ENCODE peak calls at places on chromosomes 6 and 20, in eight cellular contexts. Y, T, A, V, Z, M, H and B are unnamed samples.

GRCh38 chr6:6604015-6604414 is 15.5 kb downstream of the LY86 start:
- DNase-seq in Z (no peak), Y (no peak), V (no peak), M (no peak), A (no peak), H (no peak), T (no peak), B (no peak)

GRCh38 chr6:122789862-122790739 is 1.0 kb downstream of the SMPDL3A start:
- DNase-seq in Y (no peak), H (peak; percentile 17), A (no peak), V (peak; percentile 42), Z (no peak), M (no peak), T (no peak), B (peak; percentile 74)

GRCh38 chr20:1293641-1294379 is 27.7 kb downstream of the SNPH start:
- DNase-seq in Y (no peak), A (no peak), T (no peak), V (no peak), Z (no peak), M (no peak), H (no peak), B (no peak)

GRCh38 chr6:15996030-15996429 is 132.9 kb upstream of the MYLIP start:
- DNase-seq in V (no peak), M (no peak), T (no peak), A (no peak), Y (no peak), Z (no peak), H (no peak), B (no peak)

GRCh38 chr6:137011406-137011805 is 33.4 kb downstream of the IL20RA start:
- DNase-seq in A (no peak), Z (no peak), H (no peak), T (no peak), M (no peak), Y (no peak), V (no peak), B (no peak)

GRCh38 chr6:14321992-14322772 is 204.6 kb downstream of the CD83 start:
- DNase-seq in Y (no peak), V (peak; percentile 34), T (no peak), M (no peak), H (no peak), Z (no peak), A (no peak), B (no peak)

GRCh38 chr6:12181481-12181880 is 108.7 kb upstream of the EDN1 start:
- DNase-seq in A (no peak), H (no peak), Y (no peak), T (no peak), Z (no peak), V (no peak), M (no peak), B (no peak)

GRCh38 chr6:35970181-35970580 is 49.3 kb upstream of the SRPK1 start:
- DNase-seq in H (peak; percentile 70), Z (no peak), M (no peak), T (no peak), V (no peak), A (no peak), Y (no peak), B (no peak)

GRCh38 chr20:23444859-23445258 is 5.4 kb downstream of the CSTL1 start:
- DNase-seq in V (no peak), M (no peak), H (no peak), A (no peak), Z (no peak), Y (no peak), T (no peak), B (no peak)

GRCh38 chr6:36758516-36759176 is 61.0 kb downstream of the RAB44 start:
- DNase-seq in H (no peak), V (peak; percentile 59), A (no peak), Z (no peak), T (no peak), M (no peak), Y (no peak), B (no peak)

GRCh38 chr6:26311385-26312095 is 53.5 kb upstream of the BTN3A2 start:
- DNase-seq in M (no peak), Z (no peak), A (no peak), Y (no peak), H (peak; percentile 22), T (peak; percentile 63), V (peak; percentile 56), B (peak; percentile 81)

GRCh38 chr20:25035924-25036323 is 22.0 kb downstream of the ACSS1 start:
- DNase-seq in Z (no peak), Y (no peak), V (no peak), T (no peak), H (no peak), M (no peak), A (no peak), B (no peak)

GRCh38 chr20:49411221-49411925 is 71.1 kb downstream of the KCNB1 start:
- DNase-seq in M (no peak), T (no peak), A (no peak), Y (no peak), H (no peak), Z (no peak), V (no peak), B (no peak)

GRCh38 chr6:124310139-124310538 is 506.5 kb downstream of the NKAIN2 start:
- DNase-seq in V (no peak), Y (no peak), M (no peak), A (no peak), H (no peak), T (no peak), Z (no peak), B (no peak)

GRCh38 chr20:4375881-4376280 is 345.8 kb upstream of the PRND start:
- DNase-seq in T (no peak), A (no peak), V (no peak), Y (no peak), M (no peak), Z (no peak), H (peak; percentile 42), B (no peak)

GRCh38 chr6:144809120-144809519 is 524.0 kb downstream of the UTRN start:
- DNase-seq in T (no peak), H (peak; percentile 4), Y (peak; percentile 20), V (no peak), A (no peak), Z (no peak), M (no peak), B (no peak)

GRCh38 chr20:32537657-32538525 is 47.2 kb downstream of the NOL4L start:
- DNase-seq in T (no peak), V (peak; percentile 30), M (no peak), Y (no peak), Z (no peak), H (no peak), A (no peak), B (no peak)

GRCh38 chr6:70616728-70617260 is 50.1 kb downstream of the SDHAF4 start:
- DNase-seq in T (no peak), A (no peak), Y (no peak), H (no peak), V (no peak), M (no peak), Z (no peak), B (no peak)

GRCh38 chr6:103675807-103676406 is 1183.8 kb downstream of the HACE1 start:
- DNase-seq in A (no peak), Y (no peak), M (no peak), H (no peak), T (no peak), V (no peak), Z (no peak), B (no peak)

GRCh38 chr20:19976595-19977372 is 40.4 kb upstream of the NAA20 start:
- DNase-seq in M (peak; percentile 40), Y (peak; percentile 53), H (peak; percentile 87), V (no peak), T (no peak), A (no peak), Z (no peak), B (no peak)

GRCh38 chr6:87391334-87391733 is 16.4 kb upstream of the CFAP206 start:
- DNase-seq in V (peak; percentile 61), H (peak; percentile 35), Y (peak; percentile 10), Z (no peak), M (no peak), T (no peak), A (no peak), B (peak; percentile 26)

GRCh38 chr6:16751251-16751946 is 9.9 kb downstream of the ATXN1 start:
- DNase-seq in Y (peak; percentile 62), Z (no peak), M (no peak), V (no peak), A (no peak), T (no peak), H (no peak), B (no peak)

GRCh38 chr6:170295519-170296422 is 4.9 kb upstream of the DLL1 start:
- DNase-seq in Z (no peak), T (no peak), Y (no peak), A (no peak), V (peak; percentile 91), H (peak; percentile 52), M (no peak), B (peak; percentile 76)

GRCh38 chr6:43733471-43734293 is 36.3 kb upstream of the VEGFA start:
- DNase-seq in M (no peak), H (no peak), T (peak; percentile 25), Z (peak; percentile 12), Y (no peak), V (no peak), A (peak; percentile 17), B (peak; percentile 6)

GRCh38 chr20:19497064-19497463 is 261.0 kb upstream of the RIN2 start:
- DNase-seq in T (no peak), Z (no peak), Y (peak; percentile 50), H (peak; percentile 47), V (no peak), M (no peak), A (no peak), B (no peak)

GRCh38 chr6:15417811-15418210 is 171.9 kb downstream of the JARID2 start:
- DNase-seq in H (peak; percentile 17), M (no peak), T (no peak), A (no peak), V (no peak), Z (no peak), Y (no peak), B (no peak)

GRCh38 chr6:28263946-28264345 is 3.0 kb upstream of the ZSCAN26 start:
- DNase-seq in H (no peak), Y (no peak), T (no peak), M (no peak), A (no peak), V (no peak), Z (no peak), B (no peak)

GRCh38 chr6:51049288-51049982 is 230.8 kb downstream of the TFAP2B start:
- DNase-seq in Z (no peak), Y (no peak), H (no peak), M (no peak), V (no peak), T (no peak), A (no peak), B (no peak)

GRCh38 chr6:148247386-148248063 is 95.1 kb upstream of the SASH1 start:
- DNase-seq in H (no peak), T (no peak), A (no peak), Z (no peak), M (no peak), V (no peak), Y (no peak), B (peak; percentile 82)

GRCh38 chr6:170034294-170034693 is 256.6 kb downstream of the DLL1 start:
- DNase-seq in V (peak; percentile 9), Z (no peak), M (peak; percentile 56), H (no peak), Y (no peak), A (no peak), T (no peak), B (no peak)

GRCh38 chr6:157229733-157230132 is 93.6 kb downstream of the TMEM242 start:
- DNase-seq in H (no peak), M (no peak), Z (no peak), V (peak; percentile 43), T (no peak), Y (no peak), A (no peak), B (peak; percentile 98)

GRCh38 chr6:158596861-158597260 is 37.0 kb downstream of the TMEM181 start:
- DNase-seq in H (no peak), A (no peak), Z (no peak), Y (no peak), M (no peak), T (no peak), V (no peak), B (peak; percentile 100)

GRCh38 chr20:17624551-17625245 is 54.8 kb downstream of the DSTN start:
- DNase-seq in T (no peak), A (no peak), V (peak; percentile 5), H (no peak), M (no peak), Z (no peak), Y (no peak), B (no peak)

GRCh38 chr6:89013463-89013862 is 50.0 kb upstream of the RNGTT start:
- DNase-seq in Z (no peak), Y (no peak), H (no peak), V (no peak), A (no peak), T (no peak), M (no peak), B (no peak)